ENCODE peak calls at places on chromosomes 6 and 20, in four cellular contexts. N is GM18507, L is SW 1271, A is cerebellar cortex. M is an unnamed sample.

GRCh38 chr6:169144356-169144755 is 109.3 kb downstream of the THBS2 start:
- DNase-seq in N (no peak), L (no peak), A (no peak), M (no peak)

GRCh38 chr20:44909872-44910689 is at the start of gene PABPC1L:
- DNase-seq in N (peak), L (no peak), A (peak), M (peak)

GRCh38 chr6:169963581-169964297 is 212.3 kb downstream of the ERMARD start:
- DNase-seq in N (no peak), L (no peak), A (no peak), M (no peak)

GRCh38 chr6:44534291-44534690 is 146.8 kb downstream of the CDC5L start:
- DNase-seq in N (no peak), L (no peak), A (no peak), M (no peak)

GRCh38 chr6:141195251-141195832 is 937.4 kb upstream of the GJE1 start:
- DNase-seq in N (no peak), L (no peak), A (no peak), M (no peak)

GRCh38 chr20:16097788-16098187 is 475.5 kb downstream of the KIF16B start:
- DNase-seq in N (no peak), L (no peak), A (no peak), M (no peak)

GRCh38 chr6:101907356-101908217 is 514.1 kb downstream of the GRIK2 start:
- DNase-seq in N (no peak), L (no peak), A (no peak), M (no peak)

GRCh38 chr20:50710492-50711063 is 19.2 kb upstream of the RIPOR3 start:
- DNase-seq in N (no peak), L (no peak), A (no peak), M (no peak)

GRCh38 chr6:79812195-79812594 is 135.2 kb downstream of the ELOVL4 start:
- DNase-seq in N (no peak), L (no peak), A (peak), M (no peak)

GRCh38 chr6:149015877-149016525 is 269.2 kb downstream of the UST start:
- DNase-seq in N (no peak), L (no peak), A (no peak), M (peak)

GRCh38 chr6:118578617-118579016 is 30.5 kb downstream of the PLN start:
- DNase-seq in N (no peak), L (no peak), A (no peak), M (no peak)

GRCh38 chr6:108801331-108801730 is 46.9 kb upstream of the ARMC2 start:
- DNase-seq in N (no peak), L (no peak), A (no peak), M (peak)

GRCh38 chr6:69917834-69918233 is 51.5 kb downstream of the COL19A1 start:
- DNase-seq in N (no peak), L (peak), A (no peak), M (no peak)